ENCODE peak calls at places on chromosomes 2 and 18, in six cellular contexts. C, Z, D, V, J and I are unnamed samples.

GRCh38 chr2:776038-776437 is 98.8 kb upstream of the TMEM18 start:
- DNase-seq in D (no peak), C (no peak), V (no peak), Z (no peak), J (peak; percentile 47), I (no peak)

GRCh38 chr2:96262306-96262705 is 3.5 kb downstream of the TMEM127 start:
- DNase-seq in Z (no peak), J (no peak), D (peak; percentile 26), V (peak; percentile 47), C (no peak), I (no peak)

GRCh38 chr18:77110400-77110799 is 22.2 kb downstream of the MBP start:
- DNase-seq in V (no peak), Z (no peak), J (no peak), C (no peak), D (no peak), I (no peak)

GRCh38 chr2:152420923-152421322 is 85.9 kb downstream of the FMNL2 start:
- DNase-seq in Z (no peak), V (no peak), D (no peak), C (no peak), J (no peak), I (no peak)

GRCh38 chr18:78623142-78623541 is 356.5 kb upstream of the SALL3 start:
- DNase-seq in Z (no peak), D (no peak), V (no peak), J (no peak), C (no peak), I (no peak)

GRCh38 chr2:122018736-122019135 is 263.3 kb downstream of the TSN start:
- DNase-seq in C (no peak), Z (no peak), V (no peak), J (no peak), D (no peak), I (no peak)

GRCh38 chr2:41867553-41867952 is 180.3 kb upstream of the PKDCC start:
- DNase-seq in C (no peak), J (no peak), D (peak; percentile 24), V (no peak), Z (no peak), I (no peak)

GRCh38 chr2:232385660-232386489 is 7.3 kb downstream of the ALPP start:
- DNase-seq in Z (peak; percentile 27), D (peak; percentile 76), J (peak; percentile 76), V (peak; percentile 97), C (no peak), I (peak; percentile 17)

GRCh38 chr18:78901923-78902794 is 77.5 kb upstream of the SALL3 start:
- DNase-seq in V (no peak), Z (no peak), D (no peak), J (no peak), C (no peak), I (no peak)

GRCh38 chr2:117406443-117406842 is 408.0 kb upstream of the DDX18 start:
- DNase-seq in V (no peak), J (no peak), Z (no peak), C (no peak), D (no peak), I (no peak)

GRCh38 chr2:128770143-128771080 is 451.7 kb upstream of the HS6ST1 start:
- DNase-seq in D (no peak), C (no peak), Z (no peak), J (no peak), V (no peak), I (no peak)

GRCh38 chr2:21050164-21050563 is 6.3 kb upstream of the APOB start:
- DNase-seq in C (no peak), J (no peak), Z (no peak), V (no peak), D (no peak), I (no peak)